ENCODE peak calls at places on chromosomes 6 and 20, in seven cellular contexts. B is stomach, L is heart right ventricle, M is psoas muscle, A is endothelial cell, J is ovary, T is GM13976. V is an unnamed sample.

GRCh38 chr20:19073584-19074198 is 138.8 kb upstream of the SLC24A3 start:
- DNase-seq in B (no peak), A (no peak), L (no peak), M (no peak), T (no peak), J (no peak), V (no peak)

GRCh38 chr20:50399003-50399916 is 110.9 kb upstream of the PTPN1 start:
- DNase-seq in J (peak; percentile 65), T (no peak), L (peak; percentile 86), M (peak; percentile 86), B (peak; percentile 51), A (no peak), V (no peak)

GRCh38 chr6:61809004-61809595 is 476.9 kb downstream of the KHDRBS2 start:
- DNase-seq in T (peak; percentile 6), J (no peak), A (peak; percentile 15), B (no peak), L (no peak), M (no peak), V (no peak)

GRCh38 chr20:30912006-30912660 is 345.3 kb upstream of the DEFB115 start:
- DNase-seq in A (no peak), T (no peak), L (no peak), J (no peak), B (no peak), M (no peak), V (no peak)

GRCh38 chr6:83546636-83547035 is 34.3 kb downstream of the PRSS35 start:
- DNase-seq in A (no peak), T (no peak), M (no peak), B (no peak), J (no peak), L (no peak), V (no peak)

GRCh38 chr6:150200428-150201105 is 57.7 kb downstream of the PPP1R14C start:
- DNase-seq in B (no peak), M (no peak), A (no peak), J (no peak), L (no peak), T (no peak), V (no peak)

GRCh38 chr6:169970306-169970988 is 219.0 kb downstream of the ERMARD start:
- DNase-seq in L (no peak), B (peak; percentile 23), A (no peak), J (peak; percentile 15), T (no peak), M (no peak), V (peak; percentile 7)

GRCh38 chr20:41135888-41136243 is 1.5 kb upstream of the PLCG1 start:
- DNase-seq in B (no peak), A (no peak), M (no peak), T (no peak), L (no peak), J (no peak), V (no peak)

GRCh38 chr6:150241751-150242150 is 98.9 kb downstream of the PPP1R14C start:
- DNase-seq in J (no peak), B (no peak), M (no peak), T (peak; percentile 36), A (no peak), L (no peak), V (no peak)

GRCh38 chr6:20328266-20328946 is 73.3 kb upstream of the E2F3 start:
- DNase-seq in A (no peak), M (no peak), T (no peak), L (no peak), B (no peak), J (no peak), V (no peak)

GRCh38 chr6:103893082-103893481 is 966.6 kb downstream of the HACE1 start:
- DNase-seq in T (no peak), J (no peak), A (no peak), L (peak; percentile 15), B (no peak), M (no peak), V (no peak)

GRCh38 chr20:63309261-63310071 is 16.5 kb downstream of the COL20A1 start:
- DNase-seq in M (peak; percentile 48), T (peak; percentile 81), A (peak; percentile 63), B (peak; percentile 36), J (peak; percentile 68), L (peak; percentile 30), V (no peak)

GRCh38 chr6:7649037-7649810 is 59.2 kb downstream of the SNRNP48 start:
- DNase-seq in T (no peak), B (no peak), M (no peak), J (no peak), L (no peak), A (no peak), V (no peak)

GRCh38 chr6:157135691-157136090 is 187.6 kb downstream of the TMEM242 start:
- DNase-seq in L (no peak), A (no peak), M (no peak), J (no peak), T (no peak), B (no peak), V (no peak)

DNA sequence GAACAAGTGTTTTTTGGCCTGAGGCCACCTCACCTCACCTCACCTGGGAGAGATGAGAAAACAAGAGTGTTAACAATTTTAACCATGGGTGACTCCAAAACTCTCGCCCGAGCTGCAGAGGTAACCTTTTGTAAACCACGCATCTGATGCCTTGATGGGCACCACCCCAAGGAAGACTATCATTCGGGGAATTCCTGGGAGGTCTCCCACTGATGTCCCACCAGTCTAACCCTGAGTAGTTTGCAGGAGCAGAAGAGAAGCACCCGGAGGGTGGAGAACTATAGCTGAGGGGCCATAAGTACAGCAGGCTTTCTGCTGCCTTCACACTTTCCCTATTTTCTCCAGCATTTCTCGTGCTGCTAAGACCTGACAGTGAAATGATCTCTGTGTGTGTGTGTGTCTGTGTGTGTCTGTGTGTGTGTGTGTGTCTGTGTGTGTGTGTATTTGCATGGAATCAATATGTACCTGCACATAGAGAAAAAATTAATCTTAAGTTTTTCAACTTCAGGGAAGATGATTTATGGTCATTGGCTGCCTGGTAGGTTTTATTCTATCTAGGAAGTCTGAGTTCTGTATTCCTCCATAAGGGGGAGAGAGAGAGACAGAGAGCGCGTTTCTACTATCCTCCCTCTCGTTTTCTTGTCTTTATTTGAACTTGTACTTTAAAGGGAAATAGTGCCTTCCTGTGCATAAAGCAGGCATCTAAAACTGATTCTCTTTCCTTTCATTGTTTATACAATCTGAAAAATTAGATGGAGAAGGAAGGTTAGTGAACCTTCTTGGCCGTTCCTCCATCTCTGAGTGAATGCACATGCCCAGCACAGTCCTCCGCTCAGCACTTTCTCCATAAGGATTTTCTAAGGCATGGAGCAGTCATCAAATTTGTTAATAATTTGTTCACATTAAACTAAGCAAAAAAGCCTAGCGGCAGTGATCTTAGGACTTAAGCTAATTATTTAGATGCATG is 75.9 kb downstream of the CAP2 start:
- DNase-seq in L (no peak), J (no peak), T (no peak), M (no peak), B (no peak), A (no peak), V (no peak)
- TF ChIP-seq CTCF in L (peak; percentile 16), J (no peak), T (no peak), M (peak; percentile 48), B (peak; percentile 9), A (peak; percentile 28), V (no peak)

DNA sequence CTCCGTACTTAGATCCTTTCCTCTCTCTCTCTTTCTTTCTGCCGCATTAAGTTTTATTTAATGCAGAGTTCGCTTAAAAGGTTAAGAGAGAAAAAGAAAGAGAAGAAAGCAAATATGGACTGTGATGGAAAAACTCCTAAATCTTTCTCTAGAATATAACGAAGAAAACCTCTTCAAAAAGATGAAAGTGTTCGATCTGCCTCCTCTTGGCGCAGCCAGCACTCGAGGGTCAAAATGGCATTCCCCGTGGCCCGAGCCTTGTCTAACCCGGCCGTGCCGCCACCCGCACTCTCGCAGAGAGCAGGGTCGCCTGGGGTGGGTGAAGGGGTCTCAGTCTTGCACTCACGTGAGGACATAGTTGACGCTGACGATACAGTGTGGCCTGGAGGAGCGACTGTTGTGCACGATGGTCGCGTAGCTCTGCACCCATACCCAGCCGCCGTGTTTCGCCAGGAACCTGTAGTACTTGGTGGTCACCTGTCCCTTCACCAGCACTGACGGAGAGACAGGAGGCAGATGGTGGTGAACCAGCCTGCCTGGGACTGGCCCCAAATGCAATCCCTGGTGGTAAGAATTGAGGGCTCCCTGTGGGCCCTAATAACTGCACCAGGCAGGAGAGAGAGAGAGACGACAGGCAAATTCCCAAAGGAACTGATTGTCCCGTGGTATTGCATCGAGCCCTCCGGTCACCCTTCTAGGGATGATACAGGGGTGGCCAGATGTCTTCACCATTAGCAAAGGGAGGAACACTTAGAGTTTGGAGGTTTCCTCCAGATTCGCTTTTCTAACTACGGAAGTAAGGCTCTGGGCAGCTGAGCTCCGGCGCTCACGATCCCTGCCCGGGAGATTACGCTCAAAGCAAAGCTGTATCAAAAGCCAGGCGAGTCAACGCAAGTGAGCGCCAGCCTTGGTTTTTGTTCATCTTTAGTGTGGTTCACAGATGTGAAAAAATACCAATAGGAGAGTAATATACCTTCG is 17.5 kb downstream of the SIM1 start:
- DNase-seq in L (no peak), T (peak; percentile 21), A (no peak), M (no peak), B (no peak), J (no peak), V (no peak)
- TF ChIP-seq CTCF in L (no peak), T (no peak), A (no peak), M (no peak), B (no peak), J (no peak), V (no peak)

GRCh38 chr6:93040375-93040774 is 379.0 kb downstream of the EPHA7 start:
- DNase-seq in T (no peak), M (no peak), J (no peak), A (no peak), B (no peak), L (no peak), V (no peak)

GRCh38 chr6:93035756-93036155 is 383.6 kb downstream of the EPHA7 start:
- DNase-seq in J (no peak), L (no peak), A (no peak), M (no peak), B (no peak), T (no peak), V (no peak)

DNA sequence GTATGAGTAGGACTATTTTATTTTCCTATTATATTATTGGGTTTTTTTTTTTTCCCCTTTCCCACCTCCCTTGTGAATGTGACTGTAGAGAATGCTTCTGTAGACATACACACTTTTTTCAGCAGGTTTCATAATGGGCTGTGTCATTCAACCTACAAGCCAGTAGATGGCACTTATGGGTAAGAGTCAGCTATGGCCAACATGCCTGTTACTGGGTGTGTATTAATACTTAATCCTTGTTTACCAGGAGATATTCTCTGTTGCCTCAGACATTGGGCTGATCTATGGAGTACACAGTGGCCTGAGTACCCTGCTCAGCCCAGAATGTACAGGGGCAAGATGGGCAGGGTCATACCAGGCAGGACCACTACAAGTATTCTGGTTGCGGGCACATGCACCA is 382.5 kb downstream of the EPHA7 start:
- DNase-seq in T (no peak), A (no peak), M (no peak), L (no peak), J (no peak), B (no peak), V (no peak)
- TF ChIP-seq CTCF in T (no peak), A (peak; percentile 32), M (no peak), L (peak; percentile 26), J (no peak), B (no peak), V (no peak)

DNA sequence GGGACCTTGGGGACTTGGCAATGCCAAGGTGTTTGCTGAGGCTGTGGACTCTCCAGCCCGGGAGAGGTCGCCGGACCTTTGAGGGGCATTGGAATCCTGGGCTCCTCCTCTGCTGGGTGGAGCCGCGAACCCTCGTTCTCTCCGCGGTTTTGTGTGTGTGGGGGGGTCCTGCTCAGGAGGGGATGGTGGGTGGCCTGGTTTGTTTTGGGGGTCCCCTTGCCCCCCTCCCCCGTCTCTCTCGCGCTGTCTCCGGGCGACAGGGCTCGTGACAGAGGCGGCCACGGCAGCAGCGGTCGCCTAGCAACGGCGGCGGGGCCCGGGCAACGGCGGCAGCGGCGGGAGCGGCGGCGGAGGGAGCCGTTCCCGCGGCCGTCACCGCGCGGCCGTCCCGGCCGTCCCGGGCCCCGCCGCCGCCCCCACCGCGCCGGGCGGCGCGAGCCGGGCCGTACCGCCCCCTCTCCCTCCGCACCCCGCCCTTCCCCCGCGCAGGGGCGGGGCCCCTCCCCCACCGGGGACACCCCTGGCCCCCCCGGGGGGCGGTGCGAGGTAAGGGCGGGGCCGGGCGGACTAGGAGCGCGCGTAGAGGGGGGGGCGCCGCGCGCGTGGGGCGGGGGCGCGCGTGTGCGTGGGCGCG is 7.8 kb downstream of the SYNGAP1 start:
- DNase-seq in J (peak; percentile 75), L (peak; percentile 51), T (peak; percentile 81), A (peak; percentile 54), M (peak; percentile 56), B (peak; percentile 67), V (peak; percentile 67)
- TF ChIP-seq CTCF in J (no peak), L (no peak), T (peak; percentile 3), A (no peak), M (no peak), B (no peak), V (no peak)

V was measured in activated B cell treated with CpG ODN at 0.5 μM for 24 hours.